ENCODE peak calls at places on chromosomes 1 and 21, in eight cellular contexts. Z, L, I, R, C, O, H and X are unnamed samples.

GRCh38 chr1:114033219-114033706 is 54.0 kb downstream of the OLFML3 start:
- DNase-seq in Z (no peak), I (peak; percentile 13), R (no peak), C (peak; percentile 70), O (no peak), H (no peak), L (peak; percentile 47), X (no peak)

GRCh38 chr1:42482635-42483153 is 19.6 kb downstream of the CCDC30 start:
- DNase-seq in I (no peak), H (no peak), O (no peak), C (no peak), Z (peak; percentile 33), R (no peak), L (no peak), X (no peak)

GRCh38 chr21:18493420-18493819 is 89.8 kb upstream of the TMPRSS15 start:
- DNase-seq in Z (peak; percentile 89), R (no peak), L (no peak), O (no peak), H (no peak), C (no peak), I (no peak), X (peak; percentile 25)

GRCh38 chr1:158930504-158930903 is 848 bp upstream of the PYHIN1 start:
- DNase-seq in L (no peak), I (no peak), H (no peak), Z (no peak), O (no peak), C (no peak), R (no peak), X (no peak)

GRCh38 chr1:36352910-36353878 is 29.7 kb upstream of the EVA1B start:
- DNase-seq in L (no peak), O (no peak), R (no peak), H (peak; percentile 51), C (no peak), I (no peak), Z (peak; percentile 79), X (no peak)

GRCh38 chr1:80657707-80658106 is 1143.0 kb upstream of the ADGRL2 start:
- DNase-seq in I (no peak), O (no peak), L (no peak), H (no peak), R (no peak), Z (no peak), C (peak; percentile 78), X (no peak)

GRCh38 chr1:228014235-228014930 is 7.6 kb downstream of the WNT3A start:
- DNase-seq in I (peak; percentile 30), R (no peak), H (peak; percentile 67), Z (peak; percentile 18), L (no peak), C (no peak), O (no peak), X (no peak)

GRCh38 chr1:166840309-166841302 is 1.3 kb downstream of the POGK start:
- DNase-seq in Z (peak; percentile 10), I (peak; percentile 58), L (peak; percentile 87), H (no peak), R (peak; percentile 3), O (no peak), C (no peak), X (no peak)

GRCh38 chr21:46157987-46158451 is 2.6 kb upstream of the FTCD start:
- DNase-seq in R (no peak), L (no peak), Z (no peak), O (no peak), H (no peak), I (no peak), C (no peak), X (no peak)

GRCh38 chr1:180571060-180571831 is 12.5 kb downstream of the OVAAL start:
- DNase-seq in I (no peak), L (no peak), C (no peak), R (no peak), O (no peak), H (no peak), Z (peak; percentile 23), X (no peak)

GRCh38 chr1:178367151-178367550 is 129.6 kb downstream of the CLEC20A start:
- DNase-seq in I (no peak), Z (no peak), H (no peak), O (no peak), C (no peak), L (no peak), R (no peak), X (no peak)

GRCh38 chr1:178360421-178360820 is 136.3 kb downstream of the CLEC20A start:
- DNase-seq in H (no peak), Z (no peak), L (no peak), O (no peak), C (no peak), R (no peak), I (no peak), X (no peak)

GRCh38 chr1:178364782-178365181 is 132.0 kb downstream of the CLEC20A start:
- DNase-seq in C (no peak), I (no peak), H (no peak), O (no peak), L (no peak), R (no peak), Z (no peak), X (no peak)

GRCh38 chr1:178362784-178363183 is 134.0 kb downstream of the CLEC20A start:
- DNase-seq in Z (no peak), L (no peak), C (no peak), I (no peak), O (no peak), H (no peak), R (no peak), X (no peak)

DNA sequence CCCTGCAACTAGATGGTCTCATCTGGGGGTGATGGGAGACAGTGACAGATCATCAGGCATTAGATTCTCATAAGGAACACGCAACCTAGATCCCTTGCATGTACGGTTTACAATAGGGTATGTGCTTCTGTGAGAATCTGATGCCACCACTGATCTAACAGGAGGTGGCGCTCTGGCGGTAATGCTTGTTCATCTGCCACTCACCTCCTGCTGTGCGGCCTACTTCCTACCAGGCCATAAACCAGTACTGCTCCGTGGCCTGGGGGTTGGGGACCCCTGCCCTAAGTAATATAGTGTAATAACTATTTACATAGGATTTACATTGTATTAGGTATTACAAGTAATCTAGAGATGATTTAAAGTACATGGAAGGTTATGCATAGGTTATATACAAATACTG is 134.9 kb downstream of the CLEC20A start:
- DNase-seq in O (no peak), Z (no peak), H (no peak), C (no peak), L (no peak), R (no peak), I (no peak), X (no peak)
- TF ChIP-seq CTCF in O (no peak), Z (no peak), H (no peak), C (no peak), L (no peak), R (no peak), I (no peak), X (no peak)

GRCh38 chr1:222706815-222707214 is 5.5 kb downstream of the AIDA start:
- DNase-seq in O (no peak), Z (no peak), H (no peak), L (no peak), I (no peak), C (no peak), R (no peak), X (no peak)
- TF ChIP-seq CTCF in O (no peak), Z (no peak), H (no peak), L (peak; percentile 18), I (no peak), C (no peak), R (no peak), X (peak; percentile 22)

GRCh38 chr1:202198360-202198711 is 4.7 kb downstream of the LGR6 start:
- DNase-seq in I (no peak), H (no peak), Z (no peak), L (no peak), C (no peak), O (no peak), R (no peak), X (no peak)

GRCh38 chr1:202201266-202201665 is 7.7 kb downstream of the LGR6 start:
- DNase-seq in R (no peak), Z (no peak), I (no peak), C (no peak), H (no peak), O (no peak), L (no peak), X (no peak)

GRCh38 chr1:202200669-202201068 is 7.1 kb downstream of the LGR6 start:
- DNase-seq in I (no peak), L (no peak), O (no peak), R (no peak), H (no peak), C (no peak), Z (no peak), X (no peak)

GRCh38 chr1:202199141-202199889 is 5.7 kb downstream of the LGR6 start:
- DNase-seq in H (no peak), L (no peak), O (no peak), C (no peak), Z (no peak), R (no peak), I (no peak), X (no peak)

GRCh38 chr1:202200112-202200548 is 6.5 kb downstream of the LGR6 start:
- DNase-seq in I (no peak), H (no peak), O (no peak), L (no peak), R (no peak), Z (no peak), C (no peak), X (no peak)
- TF ChIP-seq CTCF in I (no peak), H (no peak), O (no peak), L (peak; percentile 11), R (no peak), Z (no peak), C (no peak), X (no peak)

DNA sequence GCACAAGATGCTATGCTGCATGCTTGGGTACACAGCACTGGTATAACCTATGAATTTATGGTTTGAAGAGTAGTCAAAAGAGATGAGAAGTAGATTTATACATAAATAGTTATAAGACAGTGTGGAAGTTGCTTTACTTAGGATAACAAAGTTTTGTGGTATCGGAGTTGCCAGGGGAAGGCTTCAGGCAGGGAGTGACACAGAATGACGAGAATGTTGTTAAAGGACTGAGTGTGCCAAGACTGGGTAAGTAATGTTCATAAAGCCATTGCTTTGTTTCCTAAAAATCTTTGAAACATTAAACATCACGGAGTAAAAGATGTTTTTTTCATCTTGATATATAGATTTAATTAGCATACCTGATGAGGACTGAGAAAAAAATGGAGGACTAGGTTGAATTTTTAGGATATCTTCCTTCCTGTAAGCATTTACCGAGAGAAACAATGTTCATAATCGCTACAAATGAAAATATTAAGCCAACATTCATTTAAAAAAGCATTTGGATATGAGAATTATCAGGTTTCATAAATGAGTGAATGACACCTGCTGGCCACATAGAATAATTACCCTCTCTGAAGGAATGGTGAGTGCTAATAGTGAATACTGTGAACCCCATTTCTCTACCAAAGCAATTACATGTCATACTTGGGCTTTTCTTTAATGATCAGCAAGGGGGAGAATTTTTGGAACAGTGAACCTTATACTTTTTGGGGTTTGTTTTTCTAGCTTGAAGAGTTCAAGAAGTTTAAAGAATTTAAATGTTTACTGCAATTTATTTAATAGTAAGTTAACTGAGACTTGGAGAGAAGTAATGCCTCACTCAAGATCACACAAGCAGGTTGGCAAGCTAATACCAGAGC is 28.4 kb downstream of the EXTL2 start:
- DNase-seq in Z (peak; percentile 66), L (peak; percentile 49), R (no peak), H (no peak), I (peak; percentile 28), O (no peak), C (peak; percentile 18), X (no peak)
- TF ChIP-seq CTCF in Z (peak; percentile 48), L (peak; percentile 50), R (peak; percentile 60), H (peak; percentile 48), I (peak; percentile 38), O (peak; percentile 44), C (peak; percentile 67), X (peak; percentile 65)